ENCODE peak calls at places on chromosomes 16 and 17, in nine cellular contexts. One of them, this sample, is unnamed. For H3K4me1, the result is how much of the 10 kb centered on the place peaks cover.

GRCh38 chr17:3978421-3979275 is 14.4 kb upstream of the ATP2A3 start:
- DNase-seq in A549: no peak
- DNase-seq in adrenal gland: peak
- DNase-seq in A673: no peak
- DNase-seq in endodermal cell: no peak
- DNase-seq in neural progenitor cell: no peak
- DNase-seq in lower lobe of right lung: peak
- DNase-seq in OCI-LY7: no peak
- DNase-seq in HCT116: no peak
- DNase-seq in this sample: no peak

GRCh38 chr17:51152766-51153209 is 571 bp upstream of the NME1 start:
- DNase-seq in OCI-LY7: no peak
- DNase-seq in lower lobe of right lung: no peak
- DNase-seq in adrenal gland: no peak
- DNase-seq in endodermal cell: no peak
- DNase-seq in A549: no peak
- DNase-seq in HCT116: no peak
- DNase-seq in neural progenitor cell: no peak
- DNase-seq in A673: peak
- DNase-seq in this sample: no peak

GRCh38 chr16:53821957-53822625 is 118.1 kb downstream of the FTO start:
- DNase-seq in OCI-LY7: no peak
- DNase-seq in neural progenitor cell: no peak
- DNase-seq in lower lobe of right lung: no peak
- DNase-seq in A549: peak
- DNase-seq in endodermal cell: no peak
- DNase-seq in HCT116: no peak
- DNase-seq in adrenal gland: no peak
- DNase-seq in A673: no peak
- DNase-seq in this sample: no peak

GRCh38 chr16:64397042-64397441 is 724.8 kb downstream of the CDH11 start:
- DNase-seq in A673: no peak
- DNase-seq in adrenal gland: no peak
- DNase-seq in endodermal cell: no peak
- DNase-seq in lower lobe of right lung: no peak
- DNase-seq in OCI-LY7: no peak
- DNase-seq in HCT116: no peak
- DNase-seq in neural progenitor cell: no peak
- DNase-seq in A549: no peak
- DNase-seq in this sample: no peak

GRCh38 chr17:55540414-55541091 is 29.3 kb upstream of the SMIM36 start:
- DNase-seq in neural progenitor cell: no peak
- DNase-seq in A673: peak
- DNase-seq in A549: peak
- DNase-seq in endodermal cell: no peak
- DNase-seq in lower lobe of right lung: no peak
- DNase-seq in OCI-LY7: no peak
- DNase-seq in HCT116: no peak
- DNase-seq in adrenal gland: no peak
- DNase-seq in this sample: no peak

GRCh38 chr17:64234961-64235360 is 28.1 kb downstream of the TEX2 start:
- DNase-seq in adrenal gland: no peak
- DNase-seq in HCT116: no peak
- DNase-seq in OCI-LY7: no peak
- DNase-seq in endodermal cell: no peak
- DNase-seq in neural progenitor cell: no peak
- DNase-seq in lower lobe of right lung: no peak
- DNase-seq in A549: no peak
- DNase-seq in A673: no peak
- DNase-seq in this sample: no peak

GRCh38 chr17:77363821-77364361 is 223.1 kb downstream of the SEC14L1 start:
- DNase-seq in OCI-LY7: no peak
- DNase-seq in lower lobe of right lung: no peak
- DNase-seq in endodermal cell: peak
- DNase-seq in neural progenitor cell: no peak
- DNase-seq in A549: no peak
- DNase-seq in adrenal gland: peak
- DNase-seq in HCT116: no peak
- DNase-seq in A673: peak
- DNase-seq in this sample: peak

GRCh38 chr17:36463916-36464764 is 22.3 kb upstream of the ZNHIT3 start:
- DNase-seq in adrenal gland: peak
- DNase-seq in lower lobe of right lung: no peak
- DNase-seq in A673: peak
- DNase-seq in OCI-LY7: no peak
- DNase-seq in A549: peak
- DNase-seq in endodermal cell: peak
- DNase-seq in neural progenitor cell: peak
- DNase-seq in HCT116: peak
- DNase-seq in this sample: no peak

GRCh38 chr16:75580-76501 is 2.2 kb upstream of the MPG start:
- DNase-seq in neural progenitor cell: peak
- DNase-seq in HCT116: no peak
- DNase-seq in A673: peak
- DNase-seq in endodermal cell: peak
- DNase-seq in A549: no peak
- DNase-seq in lower lobe of right lung: peak
- DNase-seq in adrenal gland: peak
- DNase-seq in OCI-LY7: peak
- DNase-seq in this sample: no peak

GRCh38 chr16:75458029-75458428 is 6.5 kb downstream of the TMEM170A start:
- DNase-seq in A673: no peak
- DNase-seq in A549: no peak
- DNase-seq in neural progenitor cell: no peak
- DNase-seq in HCT116: no peak
- DNase-seq in OCI-LY7: no peak
- DNase-seq in lower lobe of right lung: no peak
- DNase-seq in adrenal gland: no peak
- DNase-seq in endodermal cell: no peak
- DNase-seq in this sample: no peak

GRCh38 chr16:86261379-86261778 is 248.9 kb upstream of the FOXF1 start:
- DNase-seq in lower lobe of right lung: no peak
- DNase-seq in A673: peak
- DNase-seq in endodermal cell: peak
- DNase-seq in A549: peak
- DNase-seq in adrenal gland: no peak
- DNase-seq in HCT116: peak
- DNase-seq in neural progenitor cell: no peak
- DNase-seq in OCI-LY7: peak
- DNase-seq in this sample: peak

GRCh38 chr16:69522732-69523404 is 42.9 kb upstream of the NFAT5 start:
- DNase-seq in lower lobe of right lung: no peak
- DNase-seq in A549: peak
- DNase-seq in neural progenitor cell: no peak
- DNase-seq in HCT116: peak
- DNase-seq in OCI-LY7: peak
- DNase-seq in adrenal gland: peak
- DNase-seq in A673: peak
- DNase-seq in endodermal cell: peak
- DNase-seq in this sample: peak

GRCh38 chr16:56295059-56295673 is 103.9 kb downstream of the GNAO1 start:
- DNase-seq in endodermal cell: no peak
- DNase-seq in A549: no peak
- DNase-seq in A673: no peak
- DNase-seq in adrenal gland: no peak
- DNase-seq in lower lobe of right lung: no peak
- DNase-seq in OCI-LY7: no peak
- DNase-seq in HCT116: no peak
- DNase-seq in neural progenitor cell: no peak
- DNase-seq in this sample: no peak

GRCh38 chr17:40561871-40562611 is 3.2 kb downstream of the CCR7 start:
- DNase-seq in adrenal gland: no peak
- DNase-seq in neural progenitor cell: no peak
- DNase-seq in lower lobe of right lung: no peak
- DNase-seq in HCT116: no peak
- DNase-seq in A549: peak
- DNase-seq in OCI-LY7: peak
- DNase-seq in endodermal cell: peak
- DNase-seq in A673: no peak
- DNase-seq in this sample: no peak

GRCh38 chr17:64741924-64742670 is 80.0 kb upstream of the SMURF2 start:
- DNase-seq in lower lobe of right lung: no peak
- DNase-seq in neural progenitor cell: no peak
- DNase-seq in adrenal gland: peak
- DNase-seq in HCT116: no peak
- DNase-seq in A549: no peak
- DNase-seq in endodermal cell: peak
- DNase-seq in A673: peak
- DNase-seq in OCI-LY7: no peak
- DNase-seq in this sample: no peak

GRCh38 chr17:47276444-47276843 is 22.8 kb downstream of the ITGB3 start:
- DNase-seq in endodermal cell: no peak
- DNase-seq in neural progenitor cell: no peak
- DNase-seq in lower lobe of right lung: no peak
- DNase-seq in A549: no peak
- DNase-seq in HCT116: no peak
- DNase-seq in adrenal gland: no peak
- DNase-seq in A673: no peak
- DNase-seq in OCI-LY7: no peak
- DNase-seq in this sample: no peak
- H3K4me1 ChIP-seq in endodermal cell: under half
- H3K4me1 ChIP-seq in neural progenitor cell: under half
- H3K4me1 ChIP-seq in lower lobe of right lung: half or more
- H3K4me1 ChIP-seq in A549: under half
- H3K4me1 ChIP-seq in HCT116: half or more
- H3K4me1 ChIP-seq in adrenal gland: under half
- H3K4me1 ChIP-seq in A673: under half
- H3K4me1 ChIP-seq in OCI-LY7: under half
- H3K4me1 ChIP-seq in this sample: under half

GRCh38 chr17:74460996-74461395 is 5.4 kb upstream of the CD300A start:
- DNase-seq in lower lobe of right lung: no peak
- DNase-seq in OCI-LY7: no peak
- DNase-seq in adrenal gland: no peak
- DNase-seq in A673: no peak
- DNase-seq in neural progenitor cell: no peak
- DNase-seq in endodermal cell: no peak
- DNase-seq in A549: no peak
- DNase-seq in HCT116: no peak
- DNase-seq in this sample: no peak
- TF ChIP-seq CTCF in lower lobe of right lung: no peak
- TF ChIP-seq CTCF in OCI-LY7: no peak
- TF ChIP-seq CTCF in adrenal gland: no peak
- TF ChIP-seq CTCF in A673: no peak
- TF ChIP-seq CTCF in neural progenitor cell: no peak
- TF ChIP-seq CTCF in endodermal cell: no peak
- TF ChIP-seq CTCF in A549: no peak
- TF ChIP-seq CTCF in HCT116: no peak
- TF ChIP-seq CTCF in this sample: no peak

DNA sequence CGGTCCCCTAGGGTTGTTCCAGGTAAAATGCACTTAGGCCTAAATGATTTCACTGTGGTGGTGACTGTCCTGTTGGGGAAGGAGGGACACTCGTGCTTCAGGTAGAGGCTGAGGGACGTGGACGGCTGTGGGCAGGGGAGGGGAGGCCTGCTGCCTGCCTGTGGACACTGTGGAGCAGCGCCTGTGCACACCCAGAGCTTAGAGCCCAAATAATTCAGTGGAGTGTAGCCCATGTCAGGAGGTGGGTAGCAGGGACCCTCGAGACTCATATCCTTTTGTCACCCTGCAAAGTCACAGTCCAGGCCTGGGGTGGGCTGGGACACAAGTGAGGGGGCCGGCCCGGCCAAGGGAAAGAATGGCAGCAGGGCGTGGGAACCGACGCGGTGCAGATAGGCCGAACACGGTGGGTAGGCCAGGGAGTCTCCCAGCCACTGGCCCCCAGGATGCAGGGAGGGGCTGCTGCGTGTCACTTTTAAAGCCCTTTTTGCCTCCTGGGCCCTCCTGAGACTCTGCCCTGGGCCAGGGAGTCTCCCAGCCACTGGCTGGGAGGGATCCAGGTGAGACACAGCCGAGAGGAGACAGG is 733 bp upstream of the NHERF2 start:
- DNase-seq in HCT116: no peak
- DNase-seq in A549: no peak
- DNase-seq in adrenal gland: no peak
- DNase-seq in OCI-LY7: no peak
- DNase-seq in neural progenitor cell: no peak
- DNase-seq in endodermal cell: no peak
- DNase-seq in lower lobe of right lung: no peak
- DNase-seq in A673: no peak
- DNase-seq in this sample: no peak
- H3K4me1 ChIP-seq in HCT116: half or more
- H3K4me1 ChIP-seq in A549: under half
- H3K4me1 ChIP-seq in adrenal gland: under half
- H3K4me1 ChIP-seq in OCI-LY7: under half
- H3K4me1 ChIP-seq in neural progenitor cell: under half
- H3K4me1 ChIP-seq in endodermal cell: under half
- H3K4me1 ChIP-seq in lower lobe of right lung: half or more
- H3K4me1 ChIP-seq in A673: under half
- H3K4me1 ChIP-seq in this sample: under half

GRCh38 chr17:5794881-5795486 is 210.7 kb upstream of the NLRP1 start:
- DNase-seq in lower lobe of right lung: no peak
- DNase-seq in neural progenitor cell: no peak
- DNase-seq in OCI-LY7: no peak
- DNase-seq in A673: no peak
- DNase-seq in HCT116: no peak
- DNase-seq in adrenal gland: no peak
- DNase-seq in A549: no peak
- DNase-seq in endodermal cell: no peak
- DNase-seq in this sample: no peak

GRCh38 chr17:5797447-5797846 is 213.1 kb upstream of the NLRP1 start:
- DNase-seq in A549: no peak
- DNase-seq in A673: no peak
- DNase-seq in HCT116: no peak
- DNase-seq in neural progenitor cell: peak
- DNase-seq in OCI-LY7: no peak
- DNase-seq in adrenal gland: no peak
- DNase-seq in lower lobe of right lung: no peak
- DNase-seq in endodermal cell: peak
- DNase-seq in this sample: no peak

GRCh38 chr17:5793899-5794298 is 209.6 kb upstream of the NLRP1 start:
- DNase-seq in HCT116: no peak
- DNase-seq in neural progenitor cell: peak
- DNase-seq in endodermal cell: peak
- DNase-seq in A549: no peak
- DNase-seq in A673: no peak
- DNase-seq in adrenal gland: no peak
- DNase-seq in OCI-LY7: no peak
- DNase-seq in lower lobe of right lung: no peak
- DNase-seq in this sample: no peak

GRCh38 chr17:5789443-5789842 is 205.1 kb upstream of the NLRP1 start:
- DNase-seq in endodermal cell: no peak
- DNase-seq in adrenal gland: no peak
- DNase-seq in lower lobe of right lung: no peak
- DNase-seq in HCT116: no peak
- DNase-seq in neural progenitor cell: peak
- DNase-seq in OCI-LY7: no peak
- DNase-seq in A549: no peak
- DNase-seq in A673: no peak
- DNase-seq in this sample: no peak

DNA sequence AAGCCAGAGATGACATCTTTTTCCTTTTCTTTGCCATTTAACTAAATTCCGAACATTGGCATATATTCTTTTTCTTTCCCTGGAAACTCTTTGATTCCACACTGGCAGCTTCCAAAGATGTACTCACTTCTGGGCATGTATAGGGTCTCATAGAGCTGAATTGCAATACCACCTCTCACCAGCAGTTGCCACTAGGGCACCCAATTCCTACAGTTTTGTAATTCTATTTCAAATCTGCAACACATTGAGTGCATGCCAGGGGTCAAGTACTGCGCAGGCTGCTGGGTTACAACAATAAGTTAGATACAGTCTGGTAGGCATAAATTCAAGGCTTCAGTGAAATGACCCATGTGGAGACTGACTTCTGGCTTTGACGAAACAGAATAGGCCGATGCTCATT is 208.8 kb upstream of the NLRP1 start:
- DNase-seq in endodermal cell: peak
- DNase-seq in A673: no peak
- DNase-seq in neural progenitor cell: no peak
- DNase-seq in OCI-LY7: no peak
- DNase-seq in HCT116: no peak
- DNase-seq in adrenal gland: no peak
- DNase-seq in lower lobe of right lung: no peak
- DNase-seq in A549: no peak
- DNase-seq in this sample: no peak
- TF ChIP-seq CTCF in endodermal cell: peak
- TF ChIP-seq CTCF in A673: peak
- TF ChIP-seq CTCF in neural progenitor cell: peak
- TF ChIP-seq CTCF in OCI-LY7: peak
- TF ChIP-seq CTCF in HCT116: no peak
- TF ChIP-seq CTCF in adrenal gland: no peak
- TF ChIP-seq CTCF in lower lobe of right lung: no peak
- TF ChIP-seq CTCF in A549: no peak
- TF ChIP-seq CTCF in this sample: peak

This sample was measured in BE2C.